ENCODE peak calls at places on chromosomes 6 and 20, in seven cellular contexts. E is fibroblast of lung, D is heart left ventricle, R is mucosa of descending colon, Q is GM20000, H is breast epithelium, U is GM12865. K is an unnamed sample.

GRCh38 chr20:37303637-37304036 is 14.2 kb downstream of the MANBAL start:
- DNase-seq in E (no peak), D (no peak), R (peak), Q (no peak), H (no peak), U (no peak), K (no peak)

GRCh38 chr20:35700625-35701148 is 1.5 kb downstream of the ROMO1 start:
- DNase-seq in E (no peak), D (no peak), R (no peak), Q (no peak), H (no peak), U (no peak), K (no peak)

GRCh38 chr6:57221191-57221935 is 744 bp downstream of the RAB23 start:
- DNase-seq in E (peak), D (peak), R (peak), Q (peak), H (peak), U (peak), K (peak)

GRCh38 chr6:25635886-25636317 is 16.1 kb upstream of the SCGN start:
- DNase-seq in E (no peak), D (no peak), R (no peak), Q (no peak), H (no peak), U (no peak), K (no peak)

GRCh38 chr20:652611-653109 is 340 bp downstream of the SRXN1 start:
- DNase-seq in E (peak), D (peak), R (peak), Q (no peak), H (no peak), U (no peak), K (no peak)

GRCh38 chr6:64270083-64270482 is 634.5 kb downstream of the PHF3 start:
- DNase-seq in E (no peak), D (no peak), R (no peak), Q (no peak), H (no peak), U (no peak), K (no peak)

GRCh38 chr6:72941751-72942150 is 283.5 kb downstream of the KHDC1L start:
- DNase-seq in E (no peak), D (no peak), R (no peak), Q (no peak), H (no peak), U (no peak), K (no peak)

GRCh38 chr20:36439040-36439730 is 102.1 kb upstream of the MYL9 start:
- DNase-seq in E (peak), D (peak), R (peak), Q (peak), H (peak), U (peak), K (peak)

GRCh38 chr6:125307150-125307838 is 5.5 kb upstream of the HDDC2 start:
- DNase-seq in E (no peak), D (no peak), R (peak), Q (no peak), H (no peak), U (no peak), K (no peak)

GRCh38 chr6:39688494-39688893 is 36.7 kb downstream of the KIF6 start:
- DNase-seq in E (peak), D (no peak), R (no peak), Q (no peak), H (no peak), U (no peak), K (no peak)

GRCh38 chr20:4546342-4546741 is 175.4 kb upstream of the PRND start:
- DNase-seq in E (no peak), D (no peak), R (no peak), Q (no peak), H (no peak), U (no peak), K (no peak)

GRCh38 chr6:83417880-83418663 is 12.8 kb downstream of the ME1 start:
- DNase-seq in E (peak), D (no peak), R (peak), Q (peak), H (no peak), U (peak), K (peak)

GRCh38 chr6:163078712-163079111 is 335.8 kb upstream of the QKI start:
- DNase-seq in E (no peak), D (no peak), R (no peak), Q (no peak), H (no peak), U (no peak), K (no peak)

GRCh38 chr20:3105256-3106137 is 21.0 kb upstream of the AVP start:
- DNase-seq in E (no peak), D (peak), R (no peak), Q (no peak), H (no peak), U (no peak), K (no peak)

GRCh38 chr6:147675281-147675680 is 166.8 kb downstream of the SAMD5 start:
- DNase-seq in E (peak), D (no peak), R (no peak), Q (no peak), H (no peak), U (no peak), K (no peak)

GRCh38 chr6:110217255-110217654 is 37.0 kb downstream of the CDC40 start:
- DNase-seq in E (peak), D (no peak), R (no peak), Q (no peak), H (no peak), U (no peak), K (no peak)

GRCh38 chr6:118103381-118104105 is 196.5 kb downstream of the SLC35F1 start:
- DNase-seq in E (no peak), D (no peak), R (no peak), Q (no peak), H (no peak), U (no peak), K (no peak)

GRCh38 chr6:8983202-8983688 is 547.9 kb upstream of the SLC35B3 start:
- DNase-seq in E (peak), D (peak), R (peak), Q (peak), H (peak), U (peak), K (peak)

GRCh38 chr6:37602360-37602759 is 95.3 kb downstream of the MDGA1 start:
- DNase-seq in E (peak), D (no peak), R (no peak), Q (no peak), H (no peak), U (no peak), K (no peak)

GRCh38 chr6:53230775-53231467 is 82.3 kb upstream of the GCM1 start:
- DNase-seq in E (no peak), D (no peak), R (no peak), Q (no peak), H (no peak), U (no peak), K (no peak)

GRCh38 chr20:63234693-63235398 is 859 bp upstream of the BIRC7 start:
- DNase-seq in E (no peak), D (no peak), R (peak), Q (peak), H (no peak), U (peak), K (no peak)

GRCh38 chr6:121584591-121585369 is 149.3 kb downstream of the GJA1 start:
- DNase-seq in E (peak), D (no peak), R (no peak), Q (no peak), H (no peak), U (no peak), K (no peak)

GRCh38 chr6:98832282-98833100 is 1.9 kb upstream of the POU3F2 start:
- DNase-seq in E (peak), D (no peak), R (no peak), Q (no peak), H (no peak), U (no peak), K (peak)

GRCh38 chr20:18166241-18166881 is 28.7 kb downstream of the KAT14 start:
- DNase-seq in E (no peak), D (no peak), R (peak), Q (no peak), H (no peak), U (no peak), K (no peak)

GRCh38 chr20:19888269-19888669 is 128.9 kb upstream of the NAA20 start:
- DNase-seq in E (no peak), D (no peak), R (peak), Q (no peak), H (no peak), U (no peak), K (no peak)

GRCh38 chr6:112501705-112502104 is 154.6 kb downstream of the RFPL4B start:
- DNase-seq in E (peak), D (no peak), R (peak), Q (no peak), H (no peak), U (no peak), K (no peak)

GRCh38 chr20:44990425-44990824 is 24.1 kb downstream of the STK4 start:
- DNase-seq in E (peak), D (no peak), R (no peak), Q (peak), H (no peak), U (peak), K (no peak)

GRCh38 chr6:123855493-123855892 is 51.8 kb downstream of the NKAIN2 start:
- DNase-seq in E (no peak), D (no peak), R (no peak), Q (no peak), H (no peak), U (no peak), K (no peak)

GRCh38 chr6:75488026-75488425 is 5.6 kb downstream of the FILIP1 start:
- DNase-seq in E (peak), D (no peak), R (no peak), Q (no peak), H (no peak), U (no peak), K (no peak)

GRCh38 chr6:23036401-23036983 is 467.1 kb downstream of the HDGFL1 start:
- DNase-seq in E (no peak), D (no peak), R (no peak), Q (no peak), H (no peak), U (no peak), K (no peak)

GRCh38 chr6:125791151-125791819 is 525 bp downstream of the NCOA7 start:
- DNase-seq in E (peak), D (no peak), R (peak), Q (peak), H (no peak), U (peak), K (peak)

GRCh38 chr20:34713194-34713943 is 9.2 kb downstream of the TP53INP2 start:
- DNase-seq in E (peak), D (no peak), R (no peak), Q (no peak), H (no peak), U (peak), K (no peak)

DNA sequence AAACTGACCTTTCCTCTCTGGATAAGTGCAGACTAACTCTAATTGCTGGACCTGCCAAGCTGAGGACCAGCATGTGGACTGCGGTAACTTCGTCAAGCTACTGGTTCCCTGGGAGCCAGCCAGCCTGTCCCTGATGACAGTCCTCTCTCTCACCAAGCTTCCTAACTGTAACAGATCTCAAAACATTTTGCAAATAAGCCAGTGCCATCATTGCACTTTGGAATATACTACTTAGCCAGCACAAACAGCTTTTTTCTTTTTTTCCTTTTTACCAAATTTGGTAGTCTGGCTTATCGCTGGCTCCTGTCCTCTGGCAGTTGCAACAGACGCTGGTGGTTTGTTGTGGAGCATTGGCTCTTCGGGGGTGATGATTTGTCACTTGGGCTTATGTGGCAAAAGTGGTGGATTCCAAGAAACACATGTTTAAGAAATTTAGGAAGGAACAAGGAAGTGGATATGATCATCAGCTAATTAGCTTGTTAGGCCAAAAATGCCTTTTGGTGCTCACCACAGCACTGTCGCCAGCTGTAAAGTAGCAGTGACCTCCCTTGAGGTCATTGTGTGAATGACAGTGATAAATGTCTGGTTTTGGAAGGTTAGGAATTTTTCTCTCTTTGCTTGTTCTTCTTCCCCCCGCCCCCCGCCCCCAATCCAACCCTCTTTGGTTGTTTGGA is 171.7 kb downstream of the CLIC5 start:
- DNase-seq in E (peak), D (no peak), R (no peak), Q (no peak), H (no peak), U (no peak), K (no peak)
- TF ChIP-seq CTCF in E (no peak), D (no peak), R (no peak), Q (no peak), H (no peak), U (no peak), K (no peak)

GRCh38 chr20:51083447-51083846 is 60.5 kb upstream of the KCNG1 start:
- DNase-seq in E (no peak), D (no peak), R (no peak), Q (no peak), H (no peak), U (no peak), K (no peak)
- TF ChIP-seq CTCF in E (no peak), D (no peak), R (no peak), Q (no peak), H (no peak), U (no peak), K (no peak)

DNA sequence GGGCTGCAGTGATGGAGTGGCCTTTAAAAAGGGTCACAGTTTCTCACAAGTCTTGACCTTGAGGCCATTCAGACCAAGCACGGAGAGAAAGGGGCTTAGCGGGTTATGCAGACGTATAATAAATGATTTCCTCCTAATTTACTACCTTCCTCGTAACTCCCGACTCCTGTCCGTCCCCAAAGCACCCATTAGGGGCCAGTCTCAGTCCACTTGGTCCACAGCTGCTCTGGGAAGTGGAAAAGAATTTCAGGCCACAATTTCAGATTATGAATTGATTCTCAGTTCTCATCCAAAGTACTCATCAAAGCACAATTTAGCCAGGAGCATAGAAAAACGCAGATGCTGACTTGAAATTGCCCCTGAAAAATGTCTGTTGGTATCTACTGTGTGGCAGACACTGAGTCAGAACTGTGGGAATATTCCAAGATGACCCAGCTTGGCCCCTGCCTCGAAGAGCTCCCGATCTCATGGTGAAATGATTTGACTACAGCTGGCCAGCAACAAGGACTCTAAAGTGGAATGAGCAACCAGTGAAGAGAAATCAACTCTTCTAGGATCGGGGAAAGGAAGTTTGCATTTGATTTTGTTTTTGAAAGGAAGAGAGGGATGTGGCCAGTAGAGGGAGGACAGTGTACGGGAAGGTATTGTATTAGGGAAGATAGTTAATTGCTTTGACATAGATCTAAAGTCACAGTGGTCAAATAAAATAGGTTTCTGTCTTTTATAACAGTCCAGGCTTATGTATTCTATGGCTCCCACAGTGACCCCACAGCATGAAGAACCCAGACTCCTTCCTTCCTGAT is 15.2 kb upstream of the STK35 start:
- DNase-seq in E (no peak), D (no peak), R (no peak), Q (no peak), H (no peak), U (no peak), K (no peak)
- TF ChIP-seq CTCF in E (peak), D (peak), R (no peak), Q (no peak), H (no peak), U (no peak), K (no peak)

GRCh38 chr20:61478094-61478493 is 226.0 kb downstream of the CDH4 start:
- DNase-seq in E (no peak), D (no peak), R (no peak), Q (no peak), H (no peak), U (no peak), K (no peak)

GRCh38 chr20:61482425-61482887 is 230.4 kb downstream of the CDH4 start:
- DNase-seq in E (no peak), D (no peak), R (no peak), Q (no peak), H (no peak), U (no peak), K (no peak)

GRCh38 chr20:61482901-61483300 is 230.8 kb downstream of the CDH4 start:
- DNase-seq in E (no peak), D (no peak), R (no peak), Q (no peak), H (no peak), U (no peak), K (no peak)

GRCh38 chr20:61478611-61479305 is 226.7 kb downstream of the CDH4 start:
- DNase-seq in E (no peak), D (no peak), R (no peak), Q (no peak), H (no peak), U (no peak), K (no peak)

GRCh38 chr20:61480158-61480825 is 228.2 kb downstream of the CDH4 start:
- DNase-seq in E (no peak), D (no peak), R (no peak), Q (no peak), H (no peak), U (no peak), K (no peak)
- TF ChIP-seq CTCF in E (no peak), D (no peak), R (no peak), Q (no peak), H (no peak), U (no peak), K (no peak)

GRCh38 chr20:53187402-53187801 is 215.2 kb downstream of the TSHZ2 start:
- DNase-seq in E (no peak), D (no peak), R (no peak), Q (no peak), H (no peak), U (peak), K (no peak)

GRCh38 chr20:53186630-53187029 is 214.5 kb downstream of the TSHZ2 start:
- DNase-seq in E (no peak), D (no peak), R (no peak), Q (no peak), H (no peak), U (no peak), K (no peak)

GRCh38 chr20:53194310-53194709 is 222.2 kb downstream of the TSHZ2 start:
- DNase-seq in E (no peak), D (no peak), R (no peak), Q (no peak), H (no peak), U (no peak), K (no peak)

GRCh38 chr20:53191957-53192356 is 219.8 kb downstream of the TSHZ2 start:
- DNase-seq in E (no peak), D (no peak), R (no peak), Q (no peak), H (no peak), U (no peak), K (no peak)

DNA sequence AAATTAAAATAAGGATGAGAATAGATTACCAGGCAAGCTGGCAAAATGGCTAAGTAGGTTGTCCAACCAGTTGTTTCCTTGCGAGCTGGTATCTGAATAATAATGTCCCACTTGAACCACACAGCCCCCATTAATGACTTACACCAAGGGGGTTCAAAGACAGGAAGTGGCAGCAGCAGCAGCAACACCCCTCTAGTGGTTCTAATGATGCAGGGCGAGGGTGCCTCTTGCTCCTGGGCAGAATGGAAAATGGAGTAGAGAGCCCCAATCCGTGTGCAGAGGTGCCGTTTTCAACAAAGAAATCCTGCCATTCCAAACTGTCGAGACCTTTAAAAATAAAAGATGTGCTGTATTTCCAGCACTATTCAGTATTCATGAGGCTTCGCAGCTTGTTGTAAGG is 218.1 kb downstream of the TSHZ2 start:
- DNase-seq in E (no peak), D (no peak), R (no peak), Q (no peak), H (no peak), U (no peak), K (no peak)
- TF ChIP-seq CTCF in E (no peak), D (no peak), R (no peak), Q (no peak), H (no peak), U (no peak), K (no peak)

DNA sequence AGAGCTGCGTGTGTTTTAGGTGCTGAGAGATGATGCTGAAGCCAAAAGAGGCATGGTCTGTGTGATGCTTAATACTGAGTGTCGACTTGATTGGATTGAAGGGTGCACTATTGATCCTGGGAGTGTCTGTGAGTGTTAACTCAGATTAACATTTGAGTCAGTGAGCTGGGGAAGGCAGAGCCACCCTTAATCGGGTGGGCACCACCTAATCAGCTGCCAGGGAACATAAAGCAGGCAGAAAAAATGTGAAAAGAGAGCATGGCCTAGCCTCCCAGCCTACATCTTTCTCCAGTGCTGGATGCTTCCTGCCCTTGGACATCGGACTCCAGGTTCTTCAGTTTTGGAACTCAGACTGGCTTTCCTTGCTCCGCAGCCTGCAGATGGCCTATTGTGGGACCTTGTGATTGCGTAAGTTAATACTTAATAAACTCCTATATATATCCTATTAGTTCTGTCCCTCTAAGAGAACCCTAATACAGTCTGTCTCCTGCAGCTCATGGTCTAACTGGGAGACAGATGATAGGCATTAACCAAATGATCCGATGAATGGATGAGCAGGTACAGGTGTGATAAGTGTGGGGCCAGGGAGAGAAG is 91.6 kb downstream of the TFAP2C start:
- DNase-seq in E (no peak), D (no peak), R (no peak), Q (no peak), H (no peak), U (no peak), K (no peak)
- TF ChIP-seq CTCF in E (no peak), D (no peak), R (no peak), Q (no peak), H (no peak), U (no peak), K (no peak)

K was measured in GM13977.